ENCODE peak calls at places on chromosome 13, in four cellular contexts. E is K562, R is HepG2, D is H1. Z is an unnamed sample.
A peak's percentile ranks its signal among the peaks of the same experiment; 100 is the strongest.

GRCh38 chr13:38415233-38415632 is 65.6 kb downstream of the UFM1 start:
- DNase-seq in E (no peak), D (no peak), R (no peak), Z (no peak)

GRCh38 chr13:113109151-113110047 is 3.8 kb downstream of the F7 start:
- DNase-seq in D (no peak), R (no peak), E (no peak), Z (peak; percentile 42)

GRCh38 chr13:45473627-45474026 is 8.9 kb downstream of the COG3 start:
- DNase-seq in E (peak; percentile 20), R (peak; percentile 43), D (no peak), Z (no peak)

GRCh38 chr13:112603641-112604220 is 15.8 kb upstream of the TUBGCP3 start:
- DNase-seq in R (no peak), E (no peak), D (no peak), Z (no peak)

GRCh38 chr13:45198924-45199323 is 1.9 kb downstream of the KCTD4 start:
- DNase-seq in D (no peak), R (no peak), E (no peak), Z (no peak)

GRCh38 chr13:20425819-20426219 is 99.8 kb downstream of the CRYL1 start:
- DNase-seq in D (no peak), R (no peak), E (no peak), Z (no peak)

GRCh38 chr13:30576528-30576927 is 41.2 kb upstream of the USPL1 start:
- DNase-seq in E (peak; percentile 9), R (peak; percentile 1), D (no peak), Z (no peak)

GRCh38 chr13:39773833-39774232 is 118.4 kb downstream of the COG6 start:
- DNase-seq in R (no peak), E (no peak), D (no peak), Z (no peak)

GRCh38 chr13:75365724-75366173 is 116.2 kb downstream of the TBC1D4 start:
- DNase-seq in D (no peak), R (no peak), E (no peak), Z (no peak)

GRCh38 chr13:56988543-56988942 is 152.2 kb upstream of the PRR20A start:
- DNase-seq in E (no peak), R (no peak), D (no peak), Z (no peak)

GRCh38 chr13:90533866-90534265 is 813.6 kb upstream of the MIR17HG start:
- DNase-seq in R (no peak), D (no peak), E (no peak), Z (no peak)

GRCh38 chr13:43698743-43699142 is 88.0 kb downstream of the ENOX1 start:
- DNase-seq in E (no peak), D (no peak), R (no peak), Z (no peak)

GRCh38 chr13:94556016-94556415 is 39.9 kb downstream of the TGDS start:
- DNase-seq in R (no peak), E (no peak), D (no peak), Z (no peak)

GRCh38 chr13:94559201-94559795 is 36.7 kb downstream of the TGDS start:
- DNase-seq in R (no peak), D (no peak), E (no peak), Z (no peak)

GRCh38 chr13:94557836-94558235 is 38.1 kb downstream of the TGDS start:
- DNase-seq in D (no peak), E (no peak), R (no peak), Z (no peak)

GRCh38 chr13:94556646-94557045 is 39.3 kb downstream of the TGDS start:
- DNase-seq in E (no peak), R (no peak), D (no peak), Z (no peak)

DNA sequence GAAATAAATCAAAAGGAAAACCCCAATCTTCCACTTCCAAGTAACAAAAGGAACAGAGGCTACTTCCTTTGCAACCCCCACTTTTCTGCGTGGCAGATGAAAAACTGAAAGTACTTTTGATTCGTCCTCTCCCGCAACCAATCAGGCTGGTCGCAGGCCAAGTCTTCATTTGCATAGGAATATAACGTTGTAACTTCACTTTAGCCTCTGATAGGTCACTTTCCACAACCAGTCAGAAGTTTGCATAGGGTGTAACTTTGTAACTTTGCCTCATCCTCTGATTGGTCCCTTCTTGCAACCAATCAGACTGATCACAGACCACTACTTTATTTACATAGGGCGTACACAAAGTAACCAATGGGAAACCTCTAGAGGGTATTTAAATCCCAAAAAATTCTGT is 37.2 kb downstream of the TGDS start:
- DNase-seq in R (no peak), D (no peak), E (peak; percentile 14), Z (no peak)
- TF ChIP-seq JUN in R (no peak), D (no peak), E (no peak), Z (no peak)

GRCh38 chr13:94435604-94436226 is 43.8 kb downstream of the DCT start:
- DNase-seq in R (peak; percentile 27), D (no peak), E (peak; percentile 36), Z (no peak)
- TF ChIP-seq ATF3 in R (no peak), D (no peak), E (no peak), Z (no peak)

GRCh38 chr13:102768914-102769313 is 4.7 kb downstream of the TEX30 start:
- DNase-seq in D (no peak), E (no peak), R (no peak), Z (no peak)
- TF ChIP-seq MAX in D (no peak), E (no peak), R (no peak), Z (no peak)

DNA sequence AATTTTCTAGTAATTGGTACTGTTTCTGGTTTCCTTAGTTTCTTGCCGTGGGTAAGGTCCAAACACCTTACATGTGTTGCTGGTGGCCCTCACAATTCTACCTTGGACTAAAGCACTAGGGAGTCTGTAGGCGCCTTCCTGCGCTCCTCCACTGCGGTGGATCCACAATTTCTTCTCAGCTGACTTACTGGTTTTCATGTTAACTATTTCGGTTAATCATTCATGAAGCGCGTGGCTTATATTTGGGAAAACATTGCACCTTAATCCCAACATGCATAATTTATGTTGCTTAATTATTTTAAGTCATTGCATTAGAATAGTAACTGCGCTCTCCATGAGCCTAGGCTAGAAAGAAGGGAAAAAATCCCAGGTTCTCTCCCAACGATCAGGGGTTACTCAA is 37.7 kb downstream of the ARHGEF7 start:
- DNase-seq in E (no peak), R (peak; percentile 61), D (no peak), Z (no peak)
- TF ChIP-seq JUN in E (no peak), R (no peak), D (no peak), Z (no peak)

Z was measured in WTC11.